ENCODE peak calls at places on chromosomes 1 and 21, in ten cellular contexts. Z is ovary, L is stomach, A is A549, C is K562, Y is sigmoid colon, I is upper lobe of left lung, F is HepG2, U is tibial nerve, E is transverse colon. D is an unnamed sample.

GRCh38 chr1:19734056-19734455 is 65.7 kb downstream of the TMCO4 start:
- DNase-seq in C (no peak), F (no peak), A (no peak), L (no peak), U (no peak), I (no peak), E (no peak), Y (no peak), Z (no peak), D (no peak)

GRCh38 chr1:226688056-226688748 is 50.9 kb downstream of the ITPKB start:
- DNase-seq in E (no peak), L (no peak), A (no peak), U (no peak), Z (no peak), I (no peak), C (no peak), Y (peak), F (no peak), D (no peak)

GRCh38 chr1:205913451-205914204 is 29.6 kb downstream of the SLC26A9 start:
- DNase-seq in U (no peak), C (no peak), L (peak), A (peak), I (no peak), Z (peak), E (no peak), F (no peak), Y (no peak), D (no peak)

GRCh38 chr1:91804546-91805023 is 81.4 kb downstream of the TGFBR3 start:
- DNase-seq in F (no peak), U (no peak), E (no peak), C (peak), L (no peak), A (no peak), Y (no peak), I (no peak), Z (no peak), D (no peak)

GRCh38 chr1:173122958-173123852 is 72.5 kb upstream of the TNFSF18 start:
- DNase-seq in Y (peak), U (peak), Z (peak), I (no peak), C (peak), L (peak), F (peak), A (peak), E (peak), D (peak)

GRCh38 chr21:44846485-44847260 is 26.8 kb downstream of the PTTG1IP start:
- DNase-seq in I (no peak), Y (peak), C (peak), A (no peak), Z (peak), L (peak), F (peak), U (peak), E (peak), D (peak)

GRCh38 chr1:209354111-209354839 is 229.2 kb upstream of the CAMK1G start:
- DNase-seq in U (peak), E (peak), A (peak), I (peak), C (peak), L (peak), F (peak), Z (peak), Y (peak), D (peak)

GRCh38 chr1:72620453-72620852 is 338.1 kb upstream of the NEGR1 start:
- DNase-seq in L (no peak), F (no peak), C (no peak), Z (no peak), I (no peak), U (no peak), Y (no peak), A (no peak), E (no peak), D (no peak)

GRCh38 chr1:56967900-56968832 is 2.4 kb upstream of the C8B start:
- DNase-seq in U (no peak), L (peak), Y (no peak), E (no peak), Z (no peak), C (peak), F (peak), I (peak), A (peak), D (no peak)

GRCh38 chr21:32101206-32101763 is 177.6 kb downstream of the MIS18A start:
- DNase-seq in C (no peak), U (no peak), E (no peak), A (no peak), Y (no peak), L (no peak), I (no peak), Z (no peak), F (no peak), D (no peak)

GRCh38 chr1:110737206-110737605 is 62.5 kb upstream of the KCNA3 start:
- DNase-seq in E (no peak), I (no peak), C (no peak), U (no peak), L (no peak), F (no peak), A (no peak), Z (no peak), Y (no peak), D (peak)

GRCh38 chr1:197469620-197470210 is 201.7 kb downstream of the CRB1 start:
- DNase-seq in L (no peak), F (no peak), C (no peak), I (no peak), E (no peak), Z (no peak), A (no peak), U (no peak), Y (no peak), D (no peak)

GRCh38 chr1:110144366-110144765 is 5.9 kb upstream of the SLC6A17 start:
- DNase-seq in Z (no peak), L (no peak), E (no peak), F (no peak), U (no peak), A (no peak), Y (no peak), I (no peak), C (no peak), D (no peak)

GRCh38 chr1:226216056-226216455 is 7.4 kb upstream of the MIXL1 start:
- DNase-seq in L (no peak), Z (no peak), I (no peak), A (no peak), C (no peak), F (no peak), U (no peak), E (no peak), Y (no peak), D (peak)

GRCh38 chr1:211939876-211940468 is 95.4 kb downstream of the INTS7 start:
- DNase-seq in C (no peak), E (no peak), F (no peak), L (no peak), U (no peak), A (no peak), Z (no peak), Y (no peak), I (no peak), D (no peak)

GRCh38 chr1:15509586-15509985 is 14.4 kb downstream of the CASP9 start:
- DNase-seq in U (no peak), A (no peak), F (no peak), E (no peak), L (no peak), Y (no peak), C (no peak), Z (no peak), I (no peak), D (no peak)

GRCh38 chr1:240092301-240093119 is 827 bp downstream of the FMN2 start:
- DNase-seq in I (peak), Z (peak), L (no peak), Y (peak), E (peak), C (no peak), F (no peak), A (peak), U (no peak), D (no peak)

GRCh38 chr1:198556969-198557368 is 16.5 kb upstream of the ATP6V1G3 start:
- DNase-seq in A (no peak), I (peak), U (peak), E (peak), C (peak), F (no peak), Z (no peak), Y (no peak), L (peak), D (no peak)

GRCh38 chr1:102105931-102106550 is 109.3 kb upstream of the OLFM3 start:
- DNase-seq in E (no peak), F (no peak), Z (no peak), A (no peak), C (no peak), Y (no peak), I (no peak), L (no peak), U (no peak), D (no peak)

GRCh38 chr1:51799372-51799771 is 79.2 kb downstream of the NRDC start:
- DNase-seq in F (no peak), Y (no peak), E (no peak), I (no peak), C (no peak), L (no peak), U (no peak), A (no peak), Z (no peak), D (no peak)

GRCh38 chr1:116376734-116377096 is 3.7 kb downstream of the ATP1A1 start:
- DNase-seq in C (no peak), U (no peak), F (no peak), L (no peak), Y (no peak), E (no peak), Z (no peak), A (no peak), I (no peak), D (no peak)

GRCh38 chr1:116375884-116376733 is 3.1 kb downstream of the ATP1A1 start:
- DNase-seq in I (no peak), U (peak), Z (peak), L (peak), E (peak), F (peak), C (peak), Y (peak), A (peak), D (peak)

GRCh38 chr1:116379057-116379630 is 6.1 kb downstream of the ATP1A1 start:
- DNase-seq in Y (no peak), L (no peak), C (no peak), U (no peak), Z (no peak), F (no peak), I (no peak), A (no peak), E (no peak), D (no peak)

GRCh38 chr1:116379674-116380498 is 6.8 kb downstream of the ATP1A1 start:
- DNase-seq in E (no peak), I (no peak), Y (no peak), Z (no peak), U (no peak), F (peak), L (no peak), A (no peak), C (no peak), D (no peak)

DNA sequence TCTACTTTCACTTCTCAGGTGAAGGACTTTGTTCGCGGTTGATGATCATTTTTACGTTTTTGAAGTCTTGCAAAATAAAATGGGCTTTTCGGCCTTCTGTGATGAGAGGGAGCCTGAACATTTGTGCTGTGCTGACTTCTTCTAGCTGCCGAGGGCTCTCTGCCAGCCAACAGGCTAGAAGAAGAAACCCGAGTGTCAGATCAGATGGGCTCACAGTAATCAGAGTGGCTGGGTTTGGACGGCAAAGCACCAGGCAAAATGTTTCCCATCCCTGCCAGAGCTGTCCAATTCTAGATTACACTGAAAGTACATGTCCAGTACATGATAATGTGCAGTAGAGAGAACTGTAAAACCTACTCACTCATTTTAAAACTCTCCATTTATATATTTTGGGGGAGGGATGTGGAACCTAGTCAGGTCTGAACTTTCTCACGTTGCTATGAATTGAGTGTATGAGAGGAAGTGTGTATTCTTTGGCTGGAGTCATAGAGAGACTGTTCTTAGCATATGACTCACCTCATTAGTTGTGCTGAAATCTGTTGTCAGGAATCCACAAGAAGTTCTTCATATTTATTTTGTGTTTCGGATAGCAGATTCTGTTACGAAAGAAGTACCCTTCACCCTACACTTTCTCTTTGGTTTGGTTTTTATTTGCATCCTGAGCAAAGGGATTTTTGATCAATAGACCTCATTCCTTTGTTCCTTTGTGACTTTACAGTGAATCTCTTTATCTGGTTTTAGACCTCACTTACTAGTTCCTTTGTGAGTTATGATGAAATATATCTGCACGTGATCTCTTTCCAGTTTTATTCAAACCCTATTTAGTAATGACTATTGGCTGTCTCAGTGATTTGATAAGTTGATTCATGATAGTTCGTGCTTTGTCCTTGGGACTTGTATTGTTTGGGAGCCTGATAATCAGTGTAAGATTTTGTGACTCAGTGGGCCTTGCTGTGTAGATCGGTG is 4.8 kb downstream of the ATP1A1 start:
- DNase-seq in F (peak), A (peak), E (peak), C (peak), Y (peak), I (no peak), Z (peak), L (no peak), U (peak), D (no peak)
- TF ChIP-seq EP300 in F (no peak), A (no peak), E (no peak), C (no peak), Y (peak), I (no peak), Z (no peak), L (no peak), U (peak), D (no peak)

GRCh38 chr1:42686418-42686817 is 4.2 kb downstream of the YBX1 start:
- DNase-seq in A (no peak), E (no peak), C (peak), Y (no peak), F (no peak), L (no peak), Z (no peak), U (no peak), I (no peak), D (no peak)
- TF ChIP-seq POLR2A in A (no peak), E (no peak), C (no peak), Y (no peak), F (no peak), L (no peak), Z (no peak), U (no peak), I (no peak), D (no peak)

DNA sequence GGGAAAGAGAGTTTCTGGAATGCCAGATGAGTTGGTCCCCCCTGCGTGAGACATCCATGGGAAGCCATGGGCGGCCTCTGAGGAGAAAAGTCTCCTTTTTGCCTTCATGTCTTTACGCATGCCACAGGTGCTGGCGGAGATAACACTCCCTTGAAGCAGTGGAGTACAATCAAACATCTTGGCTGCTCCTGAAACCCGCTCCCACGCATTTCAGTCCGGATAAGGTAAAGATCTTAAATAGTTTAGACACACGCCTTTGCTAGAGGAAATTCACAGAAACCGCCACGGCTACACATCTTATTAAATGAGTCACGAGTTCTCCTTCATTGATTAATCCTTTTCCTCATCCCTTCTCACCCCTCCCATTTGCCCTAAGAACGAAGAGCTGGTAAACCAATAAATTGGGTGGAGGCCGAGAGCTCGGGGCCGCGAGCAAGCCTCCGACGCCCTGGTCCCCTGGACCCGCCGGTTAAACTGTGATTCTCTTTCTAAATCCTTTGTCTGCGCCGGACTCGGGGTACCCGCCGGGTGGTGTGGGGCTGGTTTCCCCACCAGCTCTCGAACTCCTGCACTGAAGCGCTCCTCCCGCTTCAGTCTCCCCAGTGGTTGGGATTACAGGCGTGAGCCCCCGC is 6.6 kb upstream of the ZNF669 start:
- DNase-seq in L (no peak), U (peak), Z (no peak), I (no peak), F (no peak), E (no peak), A (no peak), Y (no peak), C (peak), D (peak)
- TF ChIP-seq EP300 in L (no peak), U (no peak), Z (no peak), I (no peak), F (no peak), E (no peak), A (no peak), Y (no peak), C (peak), D (no peak)

GRCh38 chr1:78491311-78492071 is 717 bp downstream of the PTGFR start:
- DNase-seq in C (no peak), Y (peak), E (no peak), F (no peak), L (no peak), Z (peak), U (peak), I (peak), A (no peak), D (no peak)

GRCh38 chr1:78493456-78493855 is 2.7 kb downstream of the PTGFR start:
- DNase-seq in Z (no peak), A (no peak), F (no peak), I (no peak), L (no peak), C (no peak), U (no peak), E (no peak), Y (no peak), D (no peak)

GRCh38 chr1:78492376-78492950 is 1.7 kb downstream of the PTGFR start:
- DNase-seq in E (no peak), I (no peak), U (peak), L (no peak), Y (no peak), Z (no peak), F (no peak), C (no peak), A (no peak), D (no peak)

GRCh38 chr1:78490861-78491310 is at the start of gene PTGFR:
- DNase-seq in C (no peak), F (no peak), I (peak), U (peak), Y (no peak), Z (peak), A (no peak), E (no peak), L (no peak), D (no peak)
- TF ChIP-seq POLR2A in C (no peak), F (no peak), I (no peak), U (peak), Y (no peak), Z (no peak), A (no peak), E (no peak), L (no peak), D (no peak)

GRCh38 chr1:10761503-10762152 is 34.8 kb downstream of the CASZ1 start:
- DNase-seq in F (peak), Y (no peak), E (peak), L (peak), I (peak), A (no peak), U (no peak), C (no peak), Z (no peak), D (no peak)
- TF ChIP-seq EP300 in F (no peak), Y (no peak), E (no peak), L (no peak), I (no peak), A (no peak), U (no peak), C (no peak), Z (no peak), D (no peak)

DNA sequence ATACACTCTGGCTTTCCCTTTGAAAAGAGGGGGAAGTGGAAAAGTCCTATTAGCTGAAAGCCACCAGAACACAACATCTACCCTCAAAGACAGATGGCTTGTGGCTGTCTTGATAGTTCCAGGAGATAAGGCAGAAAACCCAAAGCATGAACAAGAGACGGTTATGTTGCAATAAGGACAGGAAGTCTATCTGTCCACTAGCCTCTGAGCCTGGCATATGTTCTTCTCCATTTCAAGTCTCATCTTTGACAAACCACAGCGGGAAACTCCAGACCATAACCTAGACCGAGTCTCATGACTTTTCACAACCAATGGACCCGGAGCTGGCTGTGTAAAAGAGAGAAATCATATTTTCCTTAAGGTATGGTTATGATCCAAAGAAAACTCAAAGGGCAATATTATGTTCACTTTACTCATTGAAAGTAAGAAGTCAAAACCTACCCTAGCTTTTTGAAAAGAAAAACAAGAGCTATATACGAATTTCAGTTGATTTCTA is 33.8 kb downstream of the DUSP10 start:
- DNase-seq in E (no peak), U (peak), F (no peak), A (no peak), C (peak), Y (no peak), L (no peak), I (no peak), Z (no peak), D (no peak)
- TF ChIP-seq POLR2A in E (no peak), U (no peak), F (no peak), A (no peak), C (no peak), Y (no peak), L (no peak), I (no peak), Z (no peak), D (no peak)

GRCh38 chr1:23276531-23276930 is 59.2 kb upstream of the HTR1D start:
- DNase-seq in Z (no peak), A (no peak), Y (no peak), U (no peak), C (peak), L (no peak), I (no peak), E (no peak), F (no peak), D (no peak)

GRCh38 chr1:23274134-23274505 is 56.8 kb upstream of the HTR1D start:
- DNase-seq in Z (no peak), E (no peak), A (no peak), F (no peak), C (no peak), U (no peak), I (no peak), L (no peak), Y (no peak), D (no peak)

GRCh38 chr1:23278717-23279116 is 61.4 kb upstream of the HTR1D start:
- DNase-seq in U (no peak), F (no peak), I (no peak), Y (no peak), C (no peak), Z (no peak), A (no peak), L (no peak), E (no peak), D (no peak)

DNA sequence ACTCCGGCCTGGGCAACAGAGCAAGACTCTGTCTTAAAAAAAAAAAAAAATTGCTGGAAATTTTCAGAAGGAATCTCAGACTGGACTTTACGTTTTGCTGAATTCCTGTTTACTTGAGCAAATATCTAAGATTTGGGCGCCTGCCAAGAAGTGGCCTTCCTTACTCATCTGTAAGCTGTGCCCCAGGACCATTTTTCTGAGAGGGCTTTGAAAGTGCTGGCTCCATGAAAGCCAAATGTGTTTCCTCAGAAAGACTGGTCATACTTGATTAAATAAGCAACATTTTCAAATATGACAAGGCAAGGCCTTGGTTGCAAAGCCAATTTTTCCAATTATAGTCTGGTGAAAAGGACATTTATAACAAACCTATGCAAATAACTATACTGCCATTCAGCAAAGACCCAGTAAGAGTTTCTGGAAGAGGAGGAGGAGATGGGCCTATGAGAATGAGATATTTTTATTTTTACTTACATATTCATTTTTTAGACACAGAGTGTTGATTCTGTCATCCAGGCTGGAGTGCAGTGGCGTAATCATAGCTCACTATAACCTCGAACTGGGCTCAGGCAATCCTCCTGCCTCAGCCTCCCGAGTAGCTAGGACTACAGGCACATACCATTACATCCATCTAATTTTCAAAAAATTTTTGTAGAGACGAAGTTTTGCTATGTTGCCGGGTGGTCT is 56.3 kb upstream of the HTR1D start:
- DNase-seq in U (no peak), C (peak), Z (no peak), A (peak), F (peak), L (no peak), I (no peak), E (no peak), Y (no peak), D (no peak)
- TF ChIP-seq EP300 in U (no peak), C (no peak), Z (no peak), A (peak), F (no peak), L (no peak), I (no peak), E (no peak), Y (no peak), D (no peak)